ENCODE peak calls at places on chromosome 11, in four cellular contexts. One of them, this sample, is unnamed.

GRCh38 chr11:45687836-45688235 is 22.4 kb upstream of the CHST1 start:
- DNase-seq in uterus: no peak
- DNase-seq in A549: no peak
- DNase-seq in Calu3: no peak
- DNase-seq in this sample: no peak

GRCh38 chr11:84333196-84333595 is 1047.0 kb upstream of the CCDC90B start:
- DNase-seq in uterus: no peak
- DNase-seq in A549: no peak
- DNase-seq in Calu3: no peak
- DNase-seq in this sample: no peak

GRCh38 chr11:116696381-116696941 is 76.3 kb downstream of the BUD13 start:
- DNase-seq in uterus: peak; percentile 7
- DNase-seq in A549: no peak
- DNase-seq in Calu3: no peak
- DNase-seq in this sample: no peak

GRCh38 chr11:73931039-73931645 is 19.7 kb upstream of the DNAJB13 start:
- DNase-seq in uterus: no peak
- DNase-seq in A549: peak; percentile 49
- DNase-seq in Calu3: peak; percentile 42
- DNase-seq in this sample: peak; percentile 56

GRCh38 chr11:46659908-46660307 is 40.5 kb downstream of the ARHGAP1 start:
- DNase-seq in uterus: no peak
- DNase-seq in A549: no peak
- DNase-seq in Calu3: no peak
- DNase-seq in this sample: no peak

GRCh38 chr11:125086633-125087296 is 23.7 kb downstream of the SLC37A2 start:
- DNase-seq in uterus: no peak
- DNase-seq in A549: no peak
- DNase-seq in Calu3: no peak
- DNase-seq in this sample: no peak

GRCh38 chr11:3969613-3970012 is 114.1 kb downstream of the STIM1 start:
- DNase-seq in uterus: no peak
- DNase-seq in A549: no peak
- DNase-seq in Calu3: no peak
- DNase-seq in this sample: no peak

GRCh38 chr11:57290288-57290687 is 34.5 kb downstream of the TNKS1BP1 start:
- DNase-seq in uterus: no peak
- DNase-seq in A549: no peak
- DNase-seq in Calu3: no peak
- DNase-seq in this sample: no peak

GRCh38 chr11:68383976-68384501 is 71.6 kb downstream of the LRP5 start:
- DNase-seq in uterus: peak; percentile 63
- DNase-seq in A549: peak; percentile 62
- DNase-seq in Calu3: peak; percentile 83
- DNase-seq in this sample: peak; percentile 51

GRCh38 chr11:106540001-106540400 is 462.5 kb downstream of the AASDHPPT start:
- DNase-seq in uterus: no peak
- DNase-seq in A549: no peak
- DNase-seq in Calu3: no peak
- DNase-seq in this sample: peak; percentile 1

GRCh38 chr11:61598886-61599868 is 18.3 kb upstream of the SYT7 start:
- DNase-seq in uterus: peak; percentile 79
- DNase-seq in A549: no peak
- DNase-seq in Calu3: no peak
- DNase-seq in this sample: no peak

GRCh38 chr11:12258451-12258850 is 118.9 kb upstream of the PARVA start:
- DNase-seq in uterus: no peak
- DNase-seq in A549: peak; percentile 28
- DNase-seq in Calu3: peak; percentile 42
- DNase-seq in this sample: no peak

GRCh38 chr11:7604331-7604973 is 68.8 kb downstream of the CYB5R2 start:
- DNase-seq in uterus: no peak
- DNase-seq in A549: no peak
- DNase-seq in Calu3: peak; percentile 46
- DNase-seq in this sample: no peak

GRCh38 chr11:130523609-130524008 is 75.2 kb downstream of the ADAMTS15 start:
- DNase-seq in uterus: no peak
- DNase-seq in A549: no peak
- DNase-seq in Calu3: no peak
- DNase-seq in this sample: no peak

GRCh38 chr11:78798567-78799170 is 224.0 kb upstream of the NARS2 start:
- DNase-seq in uterus: peak; percentile 77
- DNase-seq in A549: peak; percentile 20
- DNase-seq in Calu3: peak; percentile 81
- DNase-seq in this sample: peak; percentile 24

GRCh38 chr11:64842366-64842759 is 2.1 kb downstream of the CDC42BPG start:
- DNase-seq in uterus: no peak
- DNase-seq in A549: no peak
- DNase-seq in Calu3: peak; percentile 28
- DNase-seq in this sample: peak; percentile 44

GRCh38 chr11:116454020-116454645 is 318.7 kb downstream of the BUD13 start:
- DNase-seq in uterus: peak; percentile 52
- DNase-seq in A549: peak; percentile 8
- DNase-seq in Calu3: peak; percentile 56
- DNase-seq in this sample: no peak

GRCh38 chr11:116703421-116703820 is 69.4 kb downstream of the BUD13 start:
- DNase-seq in uterus: no peak
- DNase-seq in A549: no peak
- DNase-seq in Calu3: no peak
- DNase-seq in this sample: no peak

GRCh38 chr11:90476442-90477007 is 253.7 kb upstream of the CHORDC1 start:
- DNase-seq in uterus: no peak
- DNase-seq in A549: no peak
- DNase-seq in Calu3: peak; percentile 52
- DNase-seq in this sample: peak; percentile 20

GRCh38 chr11:104054911-104055529 is 18.6 kb downstream of the DDI1 start:
- DNase-seq in uterus: no peak
- DNase-seq in A549: no peak
- DNase-seq in Calu3: no peak
- DNase-seq in this sample: no peak

GRCh38 chr11:12831471-12832202 is 157.4 kb downstream of the TEAD1 start:
- DNase-seq in uterus: no peak
- DNase-seq in A549: no peak
- DNase-seq in Calu3: no peak
- DNase-seq in this sample: no peak

GRCh38 chr11:112238041-112238440 is 11.8 kb downstream of the PTS start:
- DNase-seq in uterus: no peak
- DNase-seq in A549: no peak
- DNase-seq in Calu3: no peak
- DNase-seq in this sample: no peak

GRCh38 chr11:45391168-45391850 is 105.2 kb upstream of the SYT13 start:
- DNase-seq in uterus: no peak
- DNase-seq in A549: no peak
- DNase-seq in Calu3: no peak
- DNase-seq in this sample: no peak

GRCh38 chr11:65640483-65641207 is 2.7 kb downstream of the SIPA1 start:
- DNase-seq in uterus: no peak
- DNase-seq in A549: no peak
- DNase-seq in Calu3: no peak
- DNase-seq in this sample: no peak

GRCh38 chr11:18650859-18651557 is 16.9 kb upstream of the SPTY2D1 start:
- DNase-seq in uterus: no peak
- DNase-seq in A549: no peak
- DNase-seq in Calu3: peak; percentile 36
- DNase-seq in this sample: no peak

GRCh38 chr11:114343020-114343419 is 46.8 kb downstream of the NNMT start:
- DNase-seq in uterus: no peak
- DNase-seq in A549: no peak
- DNase-seq in Calu3: no peak
- DNase-seq in this sample: no peak

GRCh38 chr11:44708063-44708462 is 18.7 kb upstream of the TSPAN18 start:
- DNase-seq in uterus: no peak
- DNase-seq in A549: no peak
- DNase-seq in Calu3: no peak
- DNase-seq in this sample: no peak

GRCh38 chr11:62671604-62672528 is at the start of the genes LBHD1 and UQCC3:
- DNase-seq in uterus: peak; percentile 79
- DNase-seq in A549: peak; percentile 86
- DNase-seq in Calu3: peak; percentile 66
- DNase-seq in this sample: peak; percentile 80
- TF ChIP-seq CTCF in uterus: peak; percentile 24
- TF ChIP-seq CTCF in A549: no peak
- TF ChIP-seq CTCF in Calu3: no peak
- TF ChIP-seq CTCF in this sample: no peak

GRCh38 chr11:127003260-127003981 is 2.9 kb upstream of the KIRREL3 start:
- DNase-seq in uterus: no peak
- DNase-seq in A549: peak; percentile 69
- DNase-seq in Calu3: peak; percentile 66
- DNase-seq in this sample: no peak
- TF ChIP-seq CTCF in uterus: no peak
- TF ChIP-seq CTCF in A549: peak; percentile 73
- TF ChIP-seq CTCF in Calu3: peak; percentile 47
- TF ChIP-seq CTCF in this sample: no peak

GRCh38 chr11:59197990-59198389 is 14.7 kb downstream of the MPEG1 start:
- DNase-seq in uterus: peak; percentile 58
- DNase-seq in A549: no peak
- DNase-seq in Calu3: no peak
- DNase-seq in this sample: no peak

GRCh38 chr11:59199546-59200420 is 12.9 kb downstream of the MPEG1 start:
- DNase-seq in uterus: no peak
- DNase-seq in A549: no peak
- DNase-seq in Calu3: no peak
- DNase-seq in this sample: no peak

GRCh38 chr11:59200421-59200746 is 12.3 kb downstream of the MPEG1 start:
- DNase-seq in uterus: no peak
- DNase-seq in A549: no peak
- DNase-seq in Calu3: no peak
- DNase-seq in this sample: no peak

GRCh38 chr11:59204736-59205135 is 8.0 kb downstream of the MPEG1 start:
- DNase-seq in uterus: no peak
- DNase-seq in A549: no peak
- DNase-seq in Calu3: no peak
- DNase-seq in this sample: no peak

GRCh38 chr11:59201376-59201775 is 11.4 kb downstream of the MPEG1 start:
- DNase-seq in uterus: no peak
- DNase-seq in A549: no peak
- DNase-seq in Calu3: no peak
- DNase-seq in this sample: peak; percentile 32
- TF ChIP-seq CTCF in uterus: no peak
- TF ChIP-seq CTCF in A549: peak; percentile 7
- TF ChIP-seq CTCF in Calu3: peak; percentile 62
- TF ChIP-seq CTCF in this sample: peak; percentile 14

GRCh38 chr11:86800076-86800955 is at the start of gene PRSS23:
- DNase-seq in uterus: peak; percentile 76
- DNase-seq in A549: peak; percentile 70
- DNase-seq in Calu3: peak; percentile 64
- DNase-seq in this sample: peak; percentile 65
- TF ChIP-seq CTCF in uterus: no peak
- TF ChIP-seq CTCF in A549: no peak
- TF ChIP-seq CTCF in Calu3: no peak
- TF ChIP-seq CTCF in this sample: no peak

GRCh38 chr11:36155770-36156485 is 133.3 kb downstream of the COMMD9 start:
- DNase-seq in uterus: no peak
- DNase-seq in A549: no peak
- DNase-seq in Calu3: no peak
- DNase-seq in this sample: no peak
- TF ChIP-seq CTCF in uterus: no peak
- TF ChIP-seq CTCF in A549: no peak
- TF ChIP-seq CTCF in Calu3: no peak
- TF ChIP-seq CTCF in this sample: no peak

GRCh38 chr11:75574698-75575265 is 12.7 kb downstream of the SERPINH1 start:
- DNase-seq in uterus: no peak
- DNase-seq in A549: no peak
- DNase-seq in Calu3: no peak
- DNase-seq in this sample: no peak
- TF ChIP-seq CTCF in uterus: peak; percentile 9
- TF ChIP-seq CTCF in A549: no peak
- TF ChIP-seq CTCF in Calu3: no peak
- TF ChIP-seq CTCF in this sample: no peak

GRCh38 chr11:121113611-121114010 is 12.6 kb downstream of the TECTA start:
- DNase-seq in uterus: no peak
- DNase-seq in A549: no peak
- DNase-seq in Calu3: no peak
- DNase-seq in this sample: no peak

GRCh38 chr11:121117753-121118152 is 16.7 kb downstream of the TECTA start:
- DNase-seq in uterus: no peak
- DNase-seq in A549: no peak
- DNase-seq in Calu3: no peak
- DNase-seq in this sample: no peak

GRCh38 chr11:121122328-121122727 is 21.3 kb downstream of the TECTA start:
- DNase-seq in uterus: no peak
- DNase-seq in A549: no peak
- DNase-seq in Calu3: no peak
- DNase-seq in this sample: no peak

GRCh38 chr11:121123670-121124069 is 22.6 kb downstream of the TECTA start:
- DNase-seq in uterus: no peak
- DNase-seq in A549: no peak
- DNase-seq in Calu3: no peak
- DNase-seq in this sample: no peak

GRCh38 chr11:121119444-121119843 is 18.4 kb downstream of the TECTA start:
- DNase-seq in uterus: no peak
- DNase-seq in A549: no peak
- DNase-seq in Calu3: no peak
- DNase-seq in this sample: no peak
- TF ChIP-seq CTCF in uterus: no peak
- TF ChIP-seq CTCF in A549: no peak
- TF ChIP-seq CTCF in Calu3: no peak
- TF ChIP-seq CTCF in this sample: no peak

GRCh38 chr11:32580967-32581366 is 2.7 kb upstream of the EIF3M start:
- DNase-seq in uterus: no peak
- DNase-seq in A549: no peak
- DNase-seq in Calu3: no peak
- DNase-seq in this sample: peak; percentile 8

GRCh38 chr11:32584921-32585320 is 1.3 kb downstream of the EIF3M start:
- DNase-seq in uterus: no peak
- DNase-seq in A549: no peak
- DNase-seq in Calu3: no peak
- DNase-seq in this sample: peak; percentile 5

GRCh38 chr11:32581556-32581955 is 2.1 kb upstream of the EIF3M start:
- DNase-seq in uterus: no peak
- DNase-seq in A549: no peak
- DNase-seq in Calu3: no peak
- DNase-seq in this sample: no peak

GRCh38 chr11:32583451-32584271 is at the start of gene EIF3M:
- DNase-seq in uterus: peak; percentile 97
- DNase-seq in A549: peak; percentile 72
- DNase-seq in Calu3: peak; percentile 97
- DNase-seq in this sample: peak; percentile 89

DNA sequence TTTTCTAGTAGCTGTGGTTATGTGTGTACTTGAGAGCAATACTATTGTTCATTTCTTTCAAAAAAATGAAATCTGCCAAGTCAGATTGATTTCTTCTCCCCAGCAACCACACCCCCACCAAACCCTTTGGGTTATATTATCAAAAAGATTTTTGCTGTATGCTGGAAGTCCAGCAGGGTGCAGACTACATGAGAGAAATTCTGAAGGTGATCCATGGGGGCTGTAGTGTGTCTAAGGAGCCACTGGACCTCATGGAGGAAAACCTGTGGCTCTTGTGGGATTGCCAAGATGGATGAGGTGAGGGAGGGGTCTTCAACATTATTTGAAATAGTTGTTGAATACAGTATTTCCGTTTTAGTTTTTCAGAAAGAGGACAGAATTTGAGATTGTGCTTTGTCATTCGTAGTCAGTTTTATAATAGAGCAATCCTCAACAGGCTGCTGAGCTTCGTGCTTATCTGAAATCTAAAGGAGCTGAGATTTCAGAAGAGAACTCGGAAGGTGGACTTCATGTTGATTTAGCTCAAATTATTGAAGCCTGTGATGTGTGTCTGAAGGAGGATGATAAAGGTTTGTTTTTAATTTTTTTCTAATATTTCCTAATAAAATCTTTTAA is 3.1 kb downstream of the EIF3M start:
- DNase-seq in uterus: no peak
- DNase-seq in A549: peak; percentile 55
- DNase-seq in Calu3: peak; percentile 24
- DNase-seq in this sample: peak; percentile 30
- TF ChIP-seq CTCF in uterus: no peak
- TF ChIP-seq CTCF in A549: peak; percentile 26
- TF ChIP-seq CTCF in Calu3: no peak
- TF ChIP-seq CTCF in this sample: no peak